ENCODE peak calls at places on chromosomes 2 and 18, in ten cellular contexts. S is lower lobe of right lung, V is NT2/D1, L is neuronal stem cell, E is OCI-LY7, N is A549, H is left ventricle myocardium inferior, B is right lobe of liver, C is heart left ventricle, J is PC-3. F is an unnamed sample. For H3K4me1, the result is how much of the 10 kb centered on the place peaks cover.

GRCh38 chr2:98944786-98945185 is 8.8 kb upstream of the CRACDL start:
- DNase-seq in S (no peak), V (no peak), L (no peak), E (no peak), N (no peak), H (no peak), B (no peak), C (no peak), J (no peak), F (no peak)

GRCh38 chr2:52500561-52500960 is 1267.0 kb upstream of the CHAC2 start:
- DNase-seq in S (no peak), V (no peak), L (no peak), E (no peak), N (no peak), H (no peak), B (no peak), C (peak), J (no peak), F (no peak)

GRCh38 chr18:54388203-54389142 is 30.8 kb downstream of the C18orf54 start:
- DNase-seq in S (no peak), V (peak), L (no peak), E (peak), N (peak), H (no peak), B (no peak), C (no peak), J (peak), F (no peak)

GRCh38 chr18:61637319-61637718 is 255.5 kb downstream of the RNF152 start:
- DNase-seq in S (no peak), V (no peak), L (peak), E (no peak), N (no peak), H (no peak), B (peak), C (no peak), J (no peak), F (no peak)

GRCh38 chr2:101446869-101447268 is 28.0 kb downstream of the RFX8 start:
- DNase-seq in S (no peak), V (no peak), L (no peak), E (no peak), N (no peak), H (no peak), B (no peak), C (no peak), J (peak), F (no peak)

GRCh38 chr18:39701839-39702238 is 2136.2 kb upstream of the CELF4 start:
- DNase-seq in S (no peak), V (no peak), L (no peak), E (no peak), N (peak), H (no peak), B (no peak), C (no peak), J (peak), F (no peak)

GRCh38 chr18:31302991-31303390 is 15.0 kb upstream of the DSG1 start:
- DNase-seq in S (no peak), V (no peak), L (no peak), E (no peak), N (peak), H (no peak), B (no peak), C (no peak), J (peak), F (no peak)

GRCh38 chr2:169782513-169782912 is 16.2 kb upstream of the SSB start:
- DNase-seq in S (no peak), V (no peak), L (no peak), E (no peak), N (no peak), H (no peak), B (no peak), C (no peak), J (no peak), F (no peak)

GRCh38 chr18:23069481-23069880 is 65.8 kb upstream of the CABLES1 start:
- DNase-seq in S (no peak), V (no peak), L (no peak), E (no peak), N (no peak), H (no peak), B (no peak), C (no peak), J (no peak), F (no peak)

GRCh38 chr18:34510926-34511325 is 199.2 kb upstream of the DTNA start:
- DNase-seq in S (no peak), V (no peak), L (no peak), E (no peak), N (no peak), H (no peak), B (no peak), C (no peak), J (no peak), F (no peak)

GRCh38 chr2:132448771-132449170 is 32.2 kb downstream of the GPR39 start:
- DNase-seq in S (no peak), V (peak), L (no peak), E (peak), N (peak), H (no peak), B (no peak), C (no peak), J (peak), F (no peak)

GRCh38 chr2:22579341-22579740 is 805.6 kb upstream of the KLHL29 start:
- DNase-seq in S (no peak), V (no peak), L (no peak), E (no peak), N (no peak), H (no peak), B (no peak), C (no peak), J (no peak), F (no peak)

GRCh38 chr18:32048507-32049091 is 30.0 kb downstream of the RNF125 start:
- DNase-seq in S (peak), V (peak), L (no peak), E (peak), N (peak), H (peak), B (peak), C (peak), J (no peak), F (no peak)

GRCh38 chr2:209973328-209973727 is 29.1 kb upstream of the RPE start:
- DNase-seq in S (no peak), V (no peak), L (no peak), E (no peak), N (no peak), H (no peak), B (no peak), C (no peak), J (no peak), F (no peak)

GRCh38 chr18:23673725-23674124 is 11.0 kb upstream of the ANKRD29 start:
- DNase-seq in S (no peak), V (no peak), L (no peak), E (no peak), N (no peak), H (no peak), B (no peak), C (no peak), J (peak), F (no peak)

GRCh38 chr18:22194151-22194598 is 24.8 kb downstream of the GATA6 start:
- DNase-seq in S (no peak), V (no peak), L (no peak), E (no peak), N (no peak), H (no peak), B (no peak), C (no peak), J (no peak), F (no peak)

GRCh38 chr2:41741951-41742563 is 305.8 kb upstream of the PKDCC start:
- DNase-seq in S (no peak), V (no peak), L (no peak), E (no peak), N (no peak), H (no peak), B (no peak), C (no peak), J (no peak), F (no peak)

GRCh38 chr2:220708366-220708765 is 863.7 kb downstream of the EPHA4 start:
- DNase-seq in S (no peak), V (no peak), L (no peak), E (no peak), N (no peak), H (no peak), B (no peak), C (no peak), J (no peak), F (no peak)

GRCh38 chr2:14756981-14757657 is 124.6 kb downstream of the LRATD1 start:
- DNase-seq in S (no peak), V (no peak), L (no peak), E (no peak), N (peak), H (no peak), B (no peak), C (no peak), J (peak), F (no peak)

GRCh38 chr2:177313162-177313781 is 48.7 kb upstream of the NFE2L2 start:
- DNase-seq in S (no peak), V (no peak), L (no peak), E (no peak), N (no peak), H (no peak), B (no peak), C (no peak), J (no peak), F (peak)

GRCh38 chr18:46155652-46156051 is 51.5 kb downstream of the HAUS1 start:
- DNase-seq in S (no peak), V (no peak), L (no peak), E (no peak), N (peak), H (no peak), B (no peak), C (no peak), J (peak), F (no peak)

GRCh38 chr2:20579866-20580265 is 71.0 kb downstream of the HS1BP3 start:
- DNase-seq in S (peak), V (no peak), L (no peak), E (no peak), N (no peak), H (peak), B (peak), C (peak), J (peak), F (no peak)

GRCh38 chr2:16102287-16102975 is 162.1 kb downstream of the MYCN start:
- DNase-seq in S (no peak), V (no peak), L (no peak), E (no peak), N (no peak), H (no peak), B (no peak), C (no peak), J (no peak), F (no peak)

GRCh38 chr18:48950536-48951447 is at the start of gene SMAD7:
- DNase-seq in S (peak), V (no peak), L (no peak), E (peak), N (no peak), H (no peak), B (no peak), C (peak), J (no peak), F (no peak)

GRCh38 chr2:240732911-240733622 is 41.4 kb downstream of the AQP12A start:
- DNase-seq in S (no peak), V (no peak), L (no peak), E (no peak), N (no peak), H (no peak), B (no peak), C (no peak), J (no peak), F (no peak)

GRCh38 chr18:30675905-30676620 is 366.5 kb downstream of the DSC3 start:
- DNase-seq in S (no peak), V (no peak), L (no peak), E (no peak), N (no peak), H (no peak), B (no peak), C (no peak), J (no peak), F (no peak)

GRCh38 chr18:45637546-45638327 is 22.5 kb downstream of the SLC14A2 start:
- DNase-seq in S (no peak), V (no peak), L (no peak), E (no peak), N (no peak), H (no peak), B (no peak), C (no peak), J (no peak), F (no peak)

GRCh38 chr2:45898819-45899218 is 247.3 kb downstream of the PRKCE start:
- DNase-seq in S (no peak), V (no peak), L (no peak), E (no peak), N (no peak), H (peak), B (no peak), C (peak), J (no peak), F (no peak)

GRCh38 chr2:45896281-45896680 is 244.8 kb downstream of the PRKCE start:
- DNase-seq in S (no peak), V (no peak), L (no peak), E (no peak), N (no peak), H (no peak), B (no peak), C (no peak), J (no peak), F (no peak)

GRCh38 chr2:45894211-45894610 is 242.7 kb downstream of the PRKCE start:
- DNase-seq in S (no peak), V (no peak), L (no peak), E (no peak), N (no peak), H (no peak), B (no peak), C (no peak), J (no peak), F (no peak)

GRCh38 chr2:45895477-45895876 is 244.0 kb downstream of the PRKCE start:
- DNase-seq in S (no peak), V (no peak), L (no peak), E (no peak), N (no peak), H (no peak), B (no peak), C (no peak), J (no peak), F (no peak)

DNA sequence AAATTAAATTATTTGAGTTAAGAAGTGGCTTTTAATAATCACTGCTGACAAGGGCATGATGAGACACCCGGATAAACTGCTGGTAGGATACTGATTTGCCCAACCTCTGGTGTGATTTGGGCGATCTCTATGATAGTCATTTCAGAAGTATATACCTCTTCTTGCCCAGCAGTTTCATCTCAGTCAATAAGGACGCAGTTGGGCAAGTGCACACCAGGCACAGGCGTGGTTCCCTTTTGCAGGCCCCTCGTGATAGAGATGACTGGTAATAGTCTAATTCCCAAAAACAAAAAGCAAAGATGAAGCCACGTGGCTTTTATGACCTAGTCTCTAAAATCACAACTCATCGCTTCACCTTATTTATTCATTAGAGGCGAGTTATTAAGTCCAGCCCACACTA is 246.4 kb downstream of the PRKCE start:
- DNase-seq in S (peak), V (no peak), L (no peak), E (no peak), N (no peak), H (no peak), B (no peak), C (no peak), J (no peak), F (no peak)
- H3K4me1 ChIP-seq in S (half or more), V (under half), L (under half), E (under half), N (under half), H (under half), B (under half), C (under half), J (under half), F (under half)

GRCh38 chr18:57431512-57432080 is 3.6 kb upstream of the ONECUT2 start:
- DNase-seq in S (no peak), V (no peak), L (no peak), E (no peak), N (no peak), H (no peak), B (no peak), C (no peak), J (no peak), F (no peak)
- H3K4me3 ChIP-seq in S (no peak), V (no peak), L (no peak), E (no peak), N (no peak), H (no peak), B (no peak), C (no peak), J (no peak), F (no peak)

GRCh38 chr2:24509840-24510239 is 18.8 kb downstream of the NCOA1 start:
- DNase-seq in S (no peak), V (no peak), L (no peak), E (no peak), N (no peak), H (no peak), B (no peak), C (no peak), J (no peak), F (no peak)
- H3K4me1 ChIP-seq in S (under half), V (under half), L (under half), E (under half), N (under half), H (half or more), B (under half), C (half or more), J (under half), F (under half)

GRCh38 chr2:18401471-18401870 is 159.0 kb downstream of the RDH14 start:
- DNase-seq in S (no peak), V (no peak), L (peak), E (no peak), N (no peak), H (no peak), B (no peak), C (no peak), J (no peak), F (no peak)

GRCh38 chr2:18404708-18405107 is 155.7 kb downstream of the RDH14 start:
- DNase-seq in S (no peak), V (peak), L (peak), E (peak), N (peak), H (no peak), B (no peak), C (no peak), J (no peak), F (no peak)

GRCh38 chr2:18402888-18403287 is 157.6 kb downstream of the RDH14 start:
- DNase-seq in S (no peak), V (no peak), L (no peak), E (no peak), N (no peak), H (no peak), B (no peak), C (no peak), J (no peak), F (no peak)

GRCh38 chr2:18406219-18406618 is 154.2 kb downstream of the RDH14 start:
- DNase-seq in S (no peak), V (no peak), L (no peak), E (no peak), N (no peak), H (no peak), B (no peak), C (no peak), J (no peak), F (no peak)

GRCh38 chr2:18404141-18404540 is 156.3 kb downstream of the RDH14 start:
- DNase-seq in S (no peak), V (no peak), L (no peak), E (no peak), N (no peak), H (no peak), B (no peak), C (no peak), J (no peak), F (no peak)
- H3K4me3 ChIP-seq in S (no peak), V (no peak), L (no peak), E (no peak), N (no peak), H (no peak), B (no peak), C (no peak), J (no peak), F (no peak)

GRCh38 chr2:160375037-160375436 is 118.6 kb downstream of the RBMS1 start:
- DNase-seq in S (no peak), V (no peak), L (no peak), E (no peak), N (peak), H (no peak), B (no peak), C (no peak), J (no peak), F (no peak)

GRCh38 chr2:160376576-160376975 is 117.0 kb downstream of the RBMS1 start:
- DNase-seq in S (no peak), V (no peak), L (no peak), E (no peak), N (peak), H (no peak), B (no peak), C (no peak), J (peak), F (no peak)

GRCh38 chr2:160379399-160379798 is 114.2 kb downstream of the RBMS1 start:
- DNase-seq in S (no peak), V (no peak), L (no peak), E (no peak), N (peak), H (no peak), B (no peak), C (no peak), J (peak), F (no peak)

GRCh38 chr2:160375802-160376469 is 117.7 kb downstream of the RBMS1 start:
- DNase-seq in S (no peak), V (no peak), L (no peak), E (peak), N (peak), H (no peak), B (no peak), C (no peak), J (peak), F (no peak)

GRCh38 chr2:160377204-160377995 is 116.2 kb downstream of the RBMS1 start:
- DNase-seq in S (no peak), V (no peak), L (no peak), E (peak), N (no peak), H (no peak), B (no peak), C (no peak), J (no peak), F (no peak)
- H3K4me1 ChIP-seq in S (half or more), V (under half), L (under half), E (under half), N (half or more), H (half or more), B (under half), C (half or more), J (under half), F (under half)

GRCh38 chr18:595571-595970 is 1.2 kb upstream of the CLUL1 start:
- DNase-seq in S (no peak), V (no peak), L (no peak), E (no peak), N (no peak), H (no peak), B (no peak), C (no peak), J (no peak), F (no peak)
- H3K4me3 ChIP-seq in S (no peak), V (no peak), L (no peak), E (no peak), N (no peak), H (no peak), B (no peak), C (no peak), J (no peak), F (no peak)

GRCh38 chr2:174328309-174329156 is 6.2 kb upstream of the SP9 start:
- DNase-seq in S (no peak), V (no peak), L (peak), E (no peak), N (peak), H (no peak), B (no peak), C (no peak), J (no peak), F (no peak)
- H3K4me1 ChIP-seq in S (under half), V (under half), L (under half), E (under half), N (under half), H (under half), B (under half), C (under half), J (under half), F (under half)

GRCh38 chr2:170917957-170918356 is 11.1 kb upstream of the GORASP2 start:
- DNase-seq in S (no peak), V (no peak), L (no peak), E (no peak), N (no peak), H (no peak), B (no peak), C (no peak), J (no peak), F (no peak)
- H3K4me3 ChIP-seq in S (no peak), V (no peak), L (no peak), E (no peak), N (no peak), H (no peak), B (no peak), C (no peak), J (no peak), F (no peak)

GRCh38 chr2:230906471-230907230 is 18.4 kb downstream of the GPR55 start:
- DNase-seq in S (no peak), V (no peak), L (no peak), E (no peak), N (no peak), H (no peak), B (peak), C (no peak), J (no peak), F (no peak)

GRCh38 chr2:230905448-230906430 is 19.3 kb downstream of the GPR55 start:
- DNase-seq in S (no peak), V (no peak), L (no peak), E (no peak), N (no peak), H (no peak), B (peak), C (no peak), J (peak), F (no peak)

GRCh38 chr2:230907361-230908093 is 17.5 kb downstream of the GPR55 start:
- DNase-seq in S (no peak), V (no peak), L (no peak), E (no peak), N (no peak), H (no peak), B (peak), C (no peak), J (no peak), F (no peak)

GRCh38 chr2:230903251-230904150 is 21.5 kb downstream of the GPR55 start:
- DNase-seq in S (no peak), V (no peak), L (no peak), E (no peak), N (no peak), H (no peak), B (peak), C (no peak), J (no peak), F (no peak)

GRCh38 chr2:230904856-230905447 is 20.1 kb downstream of the GPR55 start:
- DNase-seq in S (no peak), V (no peak), L (no peak), E (no peak), N (no peak), H (no peak), B (peak), C (no peak), J (no peak), F (no peak)
- H3K4me1 ChIP-seq in S (under half), V (under half), L (under half), E (under half), N (under half), H (under half), B (under half), C (under half), J (under half), F (under half)

GRCh38 chr2:74037379-74037860 is 52.7 kb downstream of the TET3 start:
- DNase-seq in S (no peak), V (no peak), L (no peak), E (peak), N (no peak), H (no peak), B (no peak), C (no peak), J (no peak), F (no peak)
- H3K4me3 ChIP-seq in S (no peak), V (no peak), L (no peak), E (peak), N (no peak), H (no peak), B (no peak), C (no peak), J (no peak), F (no peak)